ENCODE peak calls at places on chromosomes 4 and X, in five cellular contexts. W is MM.1S, R is SK-N-SH, G is HCT116, V is PC-3. O is an unnamed sample.

GRCh38 chr4:8427761-8428287 is 12.7 kb downstream of the ACOX3 start:
- DNase-seq in W (no peak), R (peak; percentile 39), G (no peak), V (peak; percentile 18), O (peak; percentile 35)

GRCh38 chr4:2750719-2751605 is 5.2 kb downstream of the TNIP2 start:
- DNase-seq in W (no peak), R (no peak), G (no peak), V (no peak), O (no peak)

GRCh38 chrX:118536204-118536603 is 40.6 kb downstream of the DOCK11 start:
- DNase-seq in W (no peak), R (no peak), G (no peak), V (no peak), O (no peak)

GRCh38 chr4:145044341-145044740 is 53.7 kb downstream of the ANAPC10 start:
- DNase-seq in W (no peak), R (no peak), G (no peak), V (no peak), O (no peak)

GRCh38 chrX:110055616-110056015 is 52.7 kb downstream of the TMEM164 start:
- DNase-seq in W (no peak), R (no peak), G (no peak), V (no peak), O (no peak)

GRCh38 chr4:27921236-27921635 is 1060.6 kb downstream of the STIM2 start:
- DNase-seq in W (no peak), R (no peak), G (no peak), V (peak; percentile 14), O (no peak)

GRCh38 chr4:183256343-183256742 is 63.7 kb downstream of the CLDN22 start:
- DNase-seq in W (no peak), R (no peak), G (no peak), V (no peak), O (no peak)

GRCh38 chrX:1398431-1399340 is 6.8 kb upstream of the SLC25A6 start:
- DNase-seq in W (no peak), R (peak; percentile 12), G (no peak), V (no peak), O (no peak)

GRCh38 chrX:43581888-43582539 is 74.1 kb upstream of the MAOA start:
- DNase-seq in W (no peak), R (no peak), G (no peak), V (no peak), O (no peak)

GRCh38 chr4:35105486-35105885 is 1138.8 kb downstream of the ARAP2 start:
- DNase-seq in W (no peak), R (no peak), G (no peak), V (peak; percentile 64), O (no peak)

GRCh38 chr4:123836919-123837605 is 440.5 kb downstream of the SPRY1 start:
- DNase-seq in W (peak; percentile 92), R (no peak), G (no peak), V (peak; percentile 39), O (no peak)

GRCh38 chr4:159564615-159565014 is 461.7 kb downstream of the RAPGEF2 start:
- DNase-seq in W (no peak), R (no peak), G (no peak), V (no peak), O (no peak)

GRCh38 chr4:113289736-113290135 is 240.3 kb downstream of the ANK2 start:
- DNase-seq in W (no peak), R (no peak), G (no peak), V (no peak), O (no peak)

GRCh38 chr4:98775672-98776071 is 117.3 kb upstream of the TSPAN5 start:
- DNase-seq in W (no peak), R (no peak), G (no peak), V (no peak), O (no peak)

GRCh38 chr4:151983854-151984253 is 223.0 kb upstream of the GATB start:
- DNase-seq in W (no peak), R (no peak), G (no peak), V (no peak), O (no peak)

GRCh38 chrX:49230500-49231232 is 2.5 kb downstream of the CACNA1F start:
- DNase-seq in W (peak; percentile 27), R (no peak), G (no peak), V (no peak), O (peak; percentile 72)

GRCh38 chrX:70485466-70485865 is 40.8 kb downstream of the DLG3 start:
- DNase-seq in W (no peak), R (no peak), G (no peak), V (peak; percentile 34), O (no peak)

GRCh38 chr4:113452868-113453620 is 308.5 kb downstream of the CAMK2D start:
- DNase-seq in W (no peak), R (no peak), G (no peak), V (peak; percentile 13), O (peak; percentile 47)

GRCh38 chr4:104486702-104487101 is 8.0 kb downstream of the CXXC4 start:
- DNase-seq in W (peak; percentile 57), R (no peak), G (no peak), V (no peak), O (no peak)

GRCh38 chr4:87174672-87175071 is 45.7 kb downstream of the KLHL8 start:
- DNase-seq in W (no peak), R (no peak), G (no peak), V (no peak), O (no peak)

GRCh38 chr4:42586775-42587174 is 70.1 kb downstream of the ATP8A1 start:
- DNase-seq in W (no peak), R (no peak), G (no peak), V (no peak), O (no peak)

GRCh38 chrX:22357621-22358020 is 84.9 kb downstream of the CBLL2 start:
- DNase-seq in W (no peak), R (no peak), G (no peak), V (no peak), O (no peak)

DNA sequence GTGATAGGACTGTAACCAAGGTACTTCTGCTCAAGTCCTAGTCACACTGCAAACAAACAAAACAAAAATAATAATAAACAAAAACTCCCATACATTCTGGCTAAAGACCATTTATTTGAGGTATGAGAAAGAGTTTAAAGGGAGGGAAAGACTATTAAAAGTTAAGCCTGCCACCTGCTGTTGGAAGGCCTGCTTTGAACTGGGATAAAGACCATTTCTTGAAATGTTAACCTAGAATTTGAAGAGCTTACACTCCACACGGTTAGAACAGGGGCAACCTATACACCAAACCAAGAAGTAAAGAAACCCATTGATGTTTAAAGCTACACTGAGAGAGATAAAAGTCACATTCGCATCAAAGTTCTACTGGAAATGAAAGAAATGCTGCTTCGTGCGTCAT is 548.7 kb upstream of the DIPK2B start:
- DNase-seq in W (no peak), R (no peak), G (no peak), V (peak; percentile 60), O (no peak)
- TF ChIP-seq CTCF in W (peak; percentile 32), R (peak; percentile 61), G (peak; percentile 14), V (peak; percentile 64), O (no peak)

GRCh38 chr4:19992694-19993093 is 259.0 kb upstream of the SLIT2 start:
- DNase-seq in W (no peak), R (no peak), G (no peak), V (no peak), O (no peak)
- H3K9ac ChIP-seq in W (no peak overlapping the region), R (no peak overlapping the region), G (no peak overlapping the region), V (no peak overlapping the region), O (no peak overlapping the region)

GRCh38 chr4:155690044-155690837 is 23.6 kb downstream of the GUCY1A1 start:
- DNase-seq in W (no peak), R (no peak), G (no peak), V (no peak), O (no peak)

GRCh38 chr4:155684892-155685550 is 18.4 kb downstream of the GUCY1A1 start:
- DNase-seq in W (no peak), R (no peak), G (no peak), V (no peak), O (no peak)

GRCh38 chr4:155687380-155687982 is 20.8 kb downstream of the GUCY1A1 start:
- DNase-seq in W (no peak), R (peak; percentile 21), G (no peak), V (no peak), O (no peak)

GRCh38 chr4:155692361-155692760 is 25.7 kb downstream of the GUCY1A1 start:
- DNase-seq in W (no peak), R (no peak), G (no peak), V (no peak), O (no peak)

DNA sequence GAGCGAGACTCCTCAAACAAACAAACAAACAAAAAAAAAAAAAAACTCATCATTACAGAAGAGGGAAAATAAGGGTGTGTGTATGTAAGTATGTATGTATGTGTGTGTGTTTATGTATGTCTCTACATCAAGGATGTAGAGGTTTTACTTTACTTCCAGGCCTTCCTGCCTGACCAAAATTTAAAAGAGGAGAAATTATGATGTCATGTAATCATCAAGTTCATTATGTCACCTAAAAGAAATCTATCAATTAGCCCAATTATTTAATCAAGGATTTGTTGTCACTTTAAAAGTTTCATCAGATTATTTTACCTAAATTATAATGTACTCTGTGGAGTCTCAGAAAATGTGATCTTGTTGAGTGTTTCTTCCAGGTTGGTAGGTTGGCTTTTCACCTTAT is 21.6 kb downstream of the GUCY1A1 start:
- DNase-seq in W (no peak), R (no peak), G (no peak), V (no peak), O (no peak)
- TF ChIP-seq EZH2phosphoT487 in W (no peak), R (no peak), G (no peak), V (no peak), O (no peak)

DNA sequence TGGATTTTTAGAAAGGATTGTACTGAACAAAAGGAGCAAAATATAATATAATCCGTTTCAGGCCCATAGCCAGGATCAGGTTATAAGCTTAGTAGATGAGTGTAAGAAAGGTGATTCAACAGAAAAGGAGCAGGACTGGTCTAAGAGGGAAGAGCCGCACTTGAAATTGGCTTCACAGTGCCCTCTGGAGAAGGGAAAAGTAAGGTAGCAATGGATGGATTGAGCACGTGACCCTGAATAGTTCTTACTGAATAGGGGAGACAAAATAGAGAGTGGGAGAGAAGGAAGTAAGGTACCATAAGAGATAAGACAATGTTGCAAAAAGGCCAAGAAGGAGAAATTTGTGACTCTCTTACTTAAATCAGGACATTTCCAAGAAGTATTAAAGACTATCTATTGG is 15.6 kb downstream of the CXorf66 start:
- DNase-seq in W (no peak), R (no peak), G (no peak), V (peak; percentile 23), O (no peak)
- TF ChIP-seq CTCF in W (no peak), R (no peak), G (no peak), V (no peak), O (no peak)

DNA sequence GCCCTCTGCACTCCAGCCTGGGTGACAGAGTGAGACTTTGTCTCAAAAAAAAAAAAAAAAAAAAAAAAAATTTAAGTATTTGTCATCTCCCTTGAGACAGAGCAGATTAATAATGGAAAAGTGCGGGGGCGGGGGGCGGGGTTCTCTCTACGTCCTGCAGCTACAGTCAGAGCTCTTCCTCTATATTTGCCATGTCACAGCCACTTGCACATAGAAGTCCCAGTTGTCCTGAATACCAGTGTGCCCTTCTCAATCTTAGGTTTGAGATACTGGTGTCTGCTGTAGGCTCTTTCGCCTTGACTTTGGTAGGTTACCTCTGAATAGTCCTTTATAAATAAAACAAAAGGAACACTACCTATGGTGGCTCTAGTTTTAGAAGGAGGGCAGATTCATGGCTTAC is 237.8 kb upstream of the PGRMC2 start:
- DNase-seq in W (no peak), R (no peak), G (no peak), V (peak; percentile 13), O (no peak)
- H3K9ac ChIP-seq in W (no peak overlapping the region), R (no peak overlapping the region), G (no peak overlapping the region), V (peak overlapping the region; percentile 34), O (no peak overlapping the region)